ENCODE peak calls at places on chromosome 1, in nine cellular contexts. L is HuH-7.5; Q is caudate nucleus; Z is amygdala; S is stimulated activated CD4-positive, alpha-beta T cell treated with anti-CD3 and anti-CD28 coated beads, Interleukin-4, amount 100 ng/mL, for 24 hours; F is activated T-cell treated with anti-CD3 and anti-CD28 coated beads for 1 hour; B is left colon; Y is GM13976; E is activated naive CD4-positive, alpha-beta T cell treated with anti-CD3 and anti-CD28 coated beads, Interleukin-2, amount 10 ng/mL, durations not matched to agents 7 days and 5 days. D is an unnamed sample.

GRCh38 chr1:221567859-221568507 is 173.9 kb downstream of the DUSP10 start:
- DNase-seq in F (no peak), Z (no peak), Y (no peak), S (no peak), L (no peak), E (no peak), B (no peak), Q (no peak), D (no peak)

GRCh38 chr1:29471487-29472313 is 235.4 kb downstream of the PTPRU start:
- DNase-seq in S (no peak), Z (no peak), E (no peak), L (no peak), Y (no peak), Q (no peak), B (no peak), F (no peak), D (peak; percentile 64)

GRCh38 chr1:17207540-17207939 is 2.6 kb downstream of the PADI1 start:
- DNase-seq in Y (no peak), B (no peak), L (no peak), F (no peak), Z (no peak), S (no peak), E (no peak), Q (no peak), D (no peak)

GRCh38 chr1:219143735-219144134 is 29.9 kb upstream of the LYPLAL1 start:
- DNase-seq in F (no peak), Y (no peak), S (no peak), B (no peak), Z (no peak), L (no peak), Q (no peak), E (no peak), D (no peak)

GRCh38 chr1:164774819-164775654 is 216.1 kb downstream of the PBX1 start:
- DNase-seq in Q (no peak), F (no peak), E (no peak), B (peak; percentile 29), L (no peak), Z (no peak), S (no peak), Y (no peak), D (peak; percentile 61)

GRCh38 chr1:81174811-81175476 is 625.8 kb upstream of the ADGRL2 start:
- DNase-seq in F (no peak), E (no peak), Y (no peak), B (no peak), L (no peak), S (no peak), Z (no peak), Q (no peak), D (no peak)

GRCh38 chr1:225476100-225476511 is 48.3 kb upstream of the LBR start:
- DNase-seq in F (no peak), Z (no peak), Y (no peak), B (no peak), S (no peak), L (no peak), Q (no peak), E (no peak), D (no peak)

GRCh38 chr1:185016880-185017279 is 28.5 kb upstream of the RNF2 start:
- DNase-seq in Z (no peak), S (no peak), Q (no peak), B (no peak), L (no peak), E (no peak), F (no peak), Y (no peak), D (no peak)

GRCh38 chr1:115330480-115331013 is 7.5 kb downstream of the NGF start:
- DNase-seq in Y (no peak), E (no peak), Q (no peak), B (no peak), L (no peak), S (no peak), Z (no peak), F (no peak), D (no peak)

GRCh38 chr1:51070640-51071039 is 31.4 kb upstream of the C1orf185 start:
- DNase-seq in Z (no peak), E (no peak), S (no peak), Y (no peak), B (no peak), Q (no peak), F (no peak), L (no peak), D (no peak)

GRCh38 chr1:206049293-206049692 is 3.7 kb upstream of the RHEX start:
- DNase-seq in Q (no peak), S (no peak), F (no peak), Z (no peak), Y (peak; percentile 38), L (no peak), E (no peak), B (no peak), D (no peak)

GRCh38 chr1:167605576-167605975 is 24.5 kb upstream of the RCSD1 start:
- DNase-seq in L (no peak), Q (no peak), B (no peak), Z (no peak), F (no peak), Y (no peak), S (no peak), E (no peak), D (no peak)

GRCh38 chr1:87852410-87853202 is 523.9 kb downstream of the LMO4 start:
- DNase-seq in Y (no peak), Q (no peak), S (no peak), L (no peak), Z (no peak), E (no peak), F (no peak), B (peak; percentile 30), D (no peak)